ENCODE peak calls at places on chromosomes 5 and 9, in eight cellular contexts. D is stimulated activated CD4-positive, alpha-beta T cell treated with anti-CD3 and anti-CD28 coated beads, TNF-alpha, amount 100 ng/mL, for 4 hours; U is ACHN; G is fibroblast of mammary gland; Y is KBM-7; L is aorta; E is mucosa of gallbladder; I is glutamatergic neuron. J is an unnamed sample.

GRCh38 chr5:93503598-93504067 is 77.4 kb downstream of the NR2F1-AS1 start:
- DNase-seq in D (no peak), U (no peak), G (peak; percentile 97), Y (no peak), L (no peak), E (no peak), I (no peak), J (no peak)

GRCh38 chr9:130745829-130746228 is 52.2 kb downstream of the EXOSC2 start:
- DNase-seq in D (no peak), U (no peak), G (no peak), Y (no peak), L (no peak), E (no peak), I (no peak), J (no peak)

GRCh38 chr9:38018964-38019602 is 49.9 kb downstream of the SHB start:
- DNase-seq in D (no peak), U (peak; percentile 63), G (peak; percentile 84), Y (no peak), L (no peak), E (peak; percentile 57), I (no peak), J (peak; percentile 69)

GRCh38 chr5:149063901-149064478 is 1.1 kb upstream of the SH3TC2 start:
- DNase-seq in D (no peak), U (no peak), G (no peak), Y (no peak), L (no peak), E (no peak), I (no peak), J (no peak)

GRCh38 chr5:41858890-41859289 is 11.3 kb downstream of the OXCT1 start:
- DNase-seq in D (no peak), U (no peak), G (no peak), Y (no peak), L (no peak), E (no peak), I (no peak), J (no peak)

GRCh38 chr9:98780059-98780749 is 16.2 kb downstream of the ANKS6 start:
- DNase-seq in D (no peak), U (no peak), G (no peak), Y (no peak), L (no peak), E (no peak), I (no peak), J (no peak)

GRCh38 chr5:120388016-120388781 is 75.9 kb upstream of the PRR16 start:
- DNase-seq in D (no peak), U (peak; percentile 70), G (peak; percentile 97), Y (peak; percentile 81), L (no peak), E (no peak), I (no peak), J (no peak)

GRCh38 chr5:172420215-172420934 is 34.0 kb downstream of the SH3PXD2B start:
- DNase-seq in D (no peak), U (peak; percentile 55), G (peak; percentile 99), Y (no peak), L (peak; percentile 73), E (peak; percentile 88), I (no peak), J (no peak)

GRCh38 chr9:110427497-110428104 is 89.9 kb upstream of the TXNDC8 start:
- DNase-seq in D (no peak), U (peak; percentile 42), G (peak; percentile 50), Y (peak; percentile 7), L (peak; percentile 54), E (peak; percentile 28), I (peak; percentile 76), J (no peak)

GRCh38 chr5:143499480-143500114 is 96.1 kb upstream of the NR3C1 start:
- DNase-seq in D (no peak), U (no peak), G (no peak), Y (no peak), L (no peak), E (no peak), I (no peak), J (no peak)

GRCh38 chr5:76326559-76327351 is 76.3 kb upstream of the IQGAP2 start:
- DNase-seq in D (no peak), U (no peak), G (no peak), Y (no peak), L (no peak), E (no peak), I (peak; percentile 80), J (no peak)

GRCh38 chr5:145324101-145324500 is 511.0 kb downstream of the PRELID2 start:
- DNase-seq in D (no peak), U (no peak), G (no peak), Y (no peak), L (no peak), E (no peak), I (no peak), J (no peak)

GRCh38 chr9:72124947-72125346 is 24.3 kb upstream of the GDA start:
- DNase-seq in D (no peak), U (no peak), G (no peak), Y (no peak), L (no peak), E (no peak), I (no peak), J (no peak)

GRCh38 chr9:71680189-71680983 is 87.9 kb downstream of the CEMIP2 start:
- DNase-seq in D (no peak), U (no peak), G (peak; percentile 55), Y (no peak), L (no peak), E (no peak), I (no peak), J (no peak)

GRCh38 chr5:81165493-81166119 is 67.5 kb upstream of the CKMT2 start:
- DNase-seq in D (peak; percentile 11), U (peak; percentile 66), G (peak; percentile 60), Y (peak; percentile 50), L (no peak), E (peak; percentile 56), I (peak; percentile 79), J (peak; percentile 56)

GRCh38 chr9:104911029-104911607 is 16.8 kb downstream of the ABCA1 start:
- DNase-seq in D (no peak), U (no peak), G (peak; percentile 76), Y (no peak), L (no peak), E (no peak), I (no peak), J (no peak)

GRCh38 chr5:137629646-137630045 is 106.2 kb downstream of the KLHL3 start:
- DNase-seq in D (no peak), U (peak; percentile 52), G (peak; percentile 70), Y (peak; percentile 36), L (no peak), E (no peak), I (no peak), J (no peak)

GRCh38 chr9:90964101-90965020 is 162.7 kb downstream of the SYK start:
- DNase-seq in D (no peak), U (no peak), G (no peak), Y (peak; percentile 10), L (peak; percentile 65), E (no peak), I (no peak), J (peak; percentile 76)

GRCh38 chr5:24472518-24472917 is 172.3 kb downstream of the CDH10 start:
- DNase-seq in D (no peak), U (no peak), G (no peak), Y (no peak), L (no peak), E (no peak), I (no peak), J (no peak)

GRCh38 chr5:177304392-177305119 is 957 bp downstream of the PRELID1 start:
- DNase-seq in D (no peak), U (no peak), G (peak; percentile 41), Y (peak; percentile 31), L (no peak), E (no peak), I (no peak), J (no peak)

GRCh38 chr9:112315905-112316304 is 17.5 kb downstream of the PTBP3 start:
- DNase-seq in D (no peak), U (no peak), G (no peak), Y (peak; percentile 30), L (no peak), E (no peak), I (no peak), J (no peak)

GRCh38 chr9:82260691-82261090 is 272.1 kb downstream of the SPATA31D1 start:
- DNase-seq in D (no peak), U (no peak), G (no peak), Y (no peak), L (no peak), E (no peak), I (no peak), J (no peak)

GRCh38 chr5:137201876-137202275 is 297.2 kb downstream of the SPOCK1 start:
- DNase-seq in D (no peak), U (peak; percentile 38), G (peak; percentile 99), Y (no peak), L (peak; percentile 50), E (no peak), I (no peak), J (no peak)

GRCh38 chr5:67998709-67999251 is 216.8 kb upstream of the PIK3R1 start:
- DNase-seq in D (no peak), U (no peak), G (peak; percentile 84), Y (peak; percentile 34), L (peak; percentile 90), E (peak; percentile 54), I (no peak), J (peak; percentile 86)

GRCh38 chr5:89351232-89351631 is 468.2 kb upstream of the MEF2C start:
- DNase-seq in D (no peak), U (no peak), G (peak; percentile 91), Y (no peak), L (no peak), E (no peak), I (no peak), J (no peak)

GRCh38 chr5:61732796-61733195 is 400.7 kb downstream of the ZSWIM6 start:
- DNase-seq in D (no peak), U (no peak), G (no peak), Y (no peak), L (no peak), E (no peak), I (no peak), J (peak; percentile 58)

GRCh38 chr5:42988568-42988967 is 51.6 kb downstream of the ANXA2R start:
- DNase-seq in D (no peak), U (no peak), G (no peak), Y (no peak), L (no peak), E (no peak), I (no peak), J (no peak)

GRCh38 chr5:109830955-109831502 is 141.3 kb downstream of the MAN2A1 start:
- DNase-seq in D (no peak), U (no peak), G (peak; percentile 62), Y (no peak), L (no peak), E (no peak), I (no peak), J (no peak)

GRCh38 chr5:130529716-130530485 is 625.6 kb downstream of the CHSY3 start:
- DNase-seq in D (no peak), U (no peak), G (no peak), Y (no peak), L (no peak), E (no peak), I (no peak), J (no peak)

GRCh38 chr5:160188151-160188967 is 40.9 kb upstream of the FABP6 start:
- DNase-seq in D (no peak), U (peak; percentile 49), G (peak; percentile 72), Y (no peak), L (peak; percentile 79), E (peak; percentile 42), I (peak; percentile 33), J (peak; percentile 84)

J was measured in left lung.